ENCODE peak calls at places on chromosomes 13 and 19, in nine cellular contexts. B, S, Z, I, K, V, C, Q and J are unnamed samples.

GRCh38 chr13:97254809-97255208 is 32.7 kb downstream of the MBNL2 start:
- DNase-seq in I (no peak), S (no peak), B (no peak), Q (no peak), K (no peak), V (peak; percentile 86), Z (no peak), C (no peak), J (no peak)

GRCh38 chr19:9531933-9532332 is 6.5 kb downstream of the ZNF426 start:
- DNase-seq in B (no peak), C (no peak), I (no peak), Z (no peak), S (no peak), Q (no peak), K (no peak), V (peak; percentile 45), J (no peak)

GRCh38 chr13:112982281-112983041 is 13.4 kb downstream of the MCF2L start:
- DNase-seq in C (no peak), V (no peak), S (no peak), Z (no peak), B (no peak), K (no peak), I (no peak), Q (no peak), J (no peak)

GRCh38 chr13:28117689-28118377 is 17.5 kb upstream of the FLT3 start:
- DNase-seq in I (peak; percentile 55), Z (peak; percentile 16), C (peak; percentile 42), V (no peak), B (peak; percentile 28), Q (no peak), S (peak; percentile 46), K (peak; percentile 60), J (no peak)

GRCh38 chr13:89695343-89696257 is 1651.9 kb upstream of the MIR17HG start:
- DNase-seq in B (no peak), Q (no peak), S (peak; percentile 39), C (no peak), I (no peak), Z (peak; percentile 49), V (peak; percentile 8), K (peak; percentile 9), J (no peak)

GRCh38 chr19:5880604-5881078 is 10.3 kb upstream of the FUT5 start:
- DNase-seq in C (peak; percentile 86), I (peak; percentile 89), Q (no peak), V (peak; percentile 74), K (peak; percentile 74), B (peak; percentile 36), S (no peak), Z (no peak), J (no peak)

GRCh38 chr13:34458756-34459462 is 483.2 kb upstream of the NBEA start:
- DNase-seq in I (no peak), K (no peak), S (no peak), C (no peak), V (no peak), B (no peak), Z (no peak), Q (no peak), J (no peak)

GRCh38 chr13:43763143-43763759 is 23.5 kb downstream of the ENOX1 start:
- DNase-seq in B (no peak), I (no peak), C (no peak), K (no peak), S (no peak), Q (no peak), Z (no peak), V (no peak), J (no peak)

GRCh38 chr19:5128251-5128931 is 159.5 kb downstream of the KDM4B start:
- DNase-seq in K (no peak), Z (no peak), S (peak; percentile 71), C (peak; percentile 67), B (peak; percentile 87), Q (no peak), I (peak; percentile 75), V (peak; percentile 75), J (no peak)

GRCh38 chr13:26558074-26558805 is 757 bp downstream of the WASF3 start:
- DNase-seq in B (peak; percentile 22), K (no peak), Z (no peak), S (no peak), V (peak; percentile 13), Q (peak; percentile 85), I (peak; percentile 31), C (no peak), J (peak; percentile 9)

GRCh38 chr13:26555413-26555812 is 2.1 kb upstream of the WASF3 start:
- DNase-seq in C (no peak), V (no peak), B (no peak), S (no peak), I (no peak), K (no peak), Q (no peak), Z (no peak), J (no peak)

GRCh38 chr13:26557051-26557392 is 461 bp upstream of the WASF3 start:
- DNase-seq in B (no peak), C (no peak), Z (no peak), K (no peak), V (no peak), I (no peak), S (no peak), Q (no peak), J (no peak)

GRCh38 chr13:26558912-26559485 is 1.5 kb downstream of the WASF3 start:
- DNase-seq in V (no peak), S (no peak), Z (no peak), C (no peak), Q (no peak), B (no peak), K (no peak), I (no peak), J (no peak)

GRCh38 chr13:26557393-26558073 is at the start of gene WASF3:
- DNase-seq in I (peak; percentile 96), S (peak; percentile 94), B (peak; percentile 95), C (peak; percentile 95), K (peak; percentile 86), Z (peak; percentile 71), V (peak; percentile 90), Q (peak; percentile 97), J (peak; percentile 65)
- TF ChIP-seq POLR2A in I (no peak), S (no peak), B (no peak), C (peak; percentile 59), K (no peak), Z (no peak), V (peak; percentile 67), Q (no peak), J (no peak)

DNA sequence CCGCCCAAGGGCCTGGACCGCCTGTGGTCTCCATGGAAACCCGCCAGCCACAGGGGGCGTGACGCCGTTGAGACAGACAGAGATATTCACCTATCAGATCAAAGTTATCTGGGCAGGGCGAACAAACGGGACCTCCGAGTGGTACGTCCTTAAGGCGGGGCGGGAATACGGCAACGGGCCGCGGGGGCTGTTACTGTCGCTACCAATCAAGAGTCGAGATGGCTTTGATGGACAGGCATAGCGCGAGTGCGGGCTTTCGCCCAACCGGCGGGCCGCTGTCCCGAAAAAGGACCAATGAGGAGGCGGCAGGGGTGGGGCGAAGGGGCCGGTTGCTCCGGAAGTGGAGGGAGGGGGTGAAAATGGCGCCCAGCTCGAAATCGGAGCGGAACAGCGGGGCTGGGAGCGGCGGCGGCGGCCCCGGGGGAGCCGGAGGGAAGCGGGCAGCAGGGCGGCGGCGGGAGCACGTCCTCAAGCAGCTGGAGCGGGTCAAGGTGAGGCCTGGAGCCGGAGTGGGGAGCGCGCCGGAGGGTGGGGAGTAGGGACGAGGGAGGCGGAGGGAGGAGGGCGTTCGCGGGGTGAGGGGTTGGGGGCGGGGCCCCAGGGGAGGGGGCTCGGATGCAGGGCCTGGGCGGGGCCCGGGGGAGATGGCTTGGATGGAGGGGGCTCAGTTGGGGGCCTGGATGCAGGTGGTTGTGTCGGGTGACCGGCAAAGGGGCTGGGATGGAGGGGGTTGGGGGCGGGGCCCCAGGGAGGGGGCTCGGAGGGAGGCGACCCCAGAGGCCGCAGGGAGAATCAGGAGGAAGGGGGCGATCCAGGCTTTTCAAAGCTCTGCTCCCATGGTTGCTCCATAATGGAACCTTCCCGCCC is at the start of gene DCAF15:
- DNase-seq in K (peak; percentile 99), Z (peak; percentile 99), I (peak; percentile 100), B (peak; percentile 99), Q (peak; percentile 100), V (peak; percentile 99), S (peak; percentile 99), C (peak; percentile 99), J (peak; percentile 100)
- TF ChIP-seq POLR2A in K (peak; percentile 72), Z (peak; percentile 50), I (no peak), B (peak; percentile 37), Q (no peak), V (peak; percentile 47), S (no peak), C (no peak), J (peak; percentile 59)

GRCh38 chr19:16897572-16898056 is 8.8 kb downstream of the F2RL3 start:
- DNase-seq in V (no peak), K (peak; percentile 47), I (no peak), B (no peak), C (peak; percentile 60), S (peak; percentile 53), Q (peak; percentile 93), Z (no peak), J (no peak)
- TF ChIP-seq POLR2A in V (no peak), K (peak; percentile 50), I (no peak), B (peak; percentile 48), C (no peak), S (no peak), Q (no peak), Z (no peak), J (no peak)

DNA sequence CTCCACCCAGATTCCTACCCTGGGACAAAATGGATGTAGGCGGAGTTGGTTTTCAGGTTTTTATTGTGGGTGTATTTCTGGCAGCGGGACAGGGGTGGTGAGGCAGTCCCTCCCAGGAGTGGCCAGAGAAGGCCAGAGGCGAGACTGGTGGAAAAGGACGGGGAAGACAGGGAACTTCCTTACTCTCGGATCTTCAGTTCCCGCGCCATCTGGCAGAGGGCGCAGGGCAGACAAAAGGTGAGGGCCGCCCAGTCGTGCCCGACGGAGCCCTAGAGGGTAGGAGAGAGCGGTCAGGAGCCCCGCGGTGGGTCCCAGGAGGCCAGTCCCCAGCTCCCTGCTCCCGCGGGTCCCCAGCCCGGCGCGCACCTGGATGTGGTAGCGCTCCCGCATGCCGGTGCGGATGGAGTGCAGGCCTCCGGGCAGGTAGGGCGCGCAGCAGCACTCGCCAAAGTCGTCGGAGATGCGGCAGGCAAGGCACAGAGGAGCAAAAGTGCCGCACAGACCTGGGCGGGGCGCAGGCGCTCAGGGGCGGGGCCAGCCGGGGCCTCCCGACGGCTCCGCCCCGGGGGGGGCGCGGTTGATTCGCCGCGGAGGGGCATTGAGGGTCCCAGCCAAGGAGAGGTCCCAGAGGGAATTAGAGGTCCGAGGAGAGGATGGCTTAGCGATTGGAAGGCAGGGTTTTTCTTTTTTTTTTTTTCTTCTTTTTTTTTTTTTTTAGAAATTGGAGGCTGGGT is 3.0 kb downstream of the CNFN start:
- DNase-seq in C (peak; percentile 75), B (no peak), Z (peak; percentile 58), I (peak; percentile 70), K (peak; percentile 86), V (peak; percentile 33), Q (peak; percentile 91), S (peak; percentile 55), J (peak; percentile 80)
- TF ChIP-seq POLR2A in C (no peak), B (no peak), Z (no peak), I (no peak), K (peak; percentile 46), V (no peak), Q (no peak), S (no peak), J (no peak)